ENCODE peak calls at places on chromosomes 6 and 20, in five cellular contexts. J is K562, Z is HCT116, S is H1, K is SK-N-SH. P is an unnamed sample.

GRCh38 chr20:8094415-8094818 is 37.6 kb upstream of the PLCB1 start:
- DNase-seq in J (no peak), K (no peak), Z (no peak), S (no peak), P (no peak)

GRCh38 chr6:88641178-88641903 is 322.1 kb downstream of the RNGTT start:
- DNase-seq in S (no peak), K (no peak), J (no peak), Z (no peak), P (no peak)

GRCh38 chr6:90000864-90001731 is 106.8 kb downstream of the GJA10 start:
- DNase-seq in Z (no peak), K (no peak), S (no peak), J (peak), P (no peak)

GRCh38 chr6:67854098-67854497 is 781.0 kb upstream of the ADGRB3 start:
- DNase-seq in K (no peak), S (no peak), Z (no peak), J (no peak), P (no peak)

GRCh38 chr6:166595061-166595780 is 8.7 kb upstream of the RAMACL start:
- DNase-seq in Z (no peak), K (no peak), J (no peak), S (no peak), P (no peak)

GRCh38 chr20:33765099-33765498 is 33.3 kb downstream of the ZNF341 start:
- DNase-seq in K (no peak), S (no peak), Z (no peak), J (no peak), P (no peak)

GRCh38 chr6:15213838-15214398 is 32.0 kb upstream of the JARID2 start:
- DNase-seq in S (no peak), K (no peak), Z (no peak), J (no peak), P (no peak)

GRCh38 chr6:112247275-112247674 is 7.1 kb downstream of the LAMA4 start:
- DNase-seq in J (no peak), K (no peak), Z (no peak), S (no peak), P (no peak)

GRCh38 chr6:53439556-53439955 is 90.8 kb upstream of the ELOVL5 start:
- DNase-seq in J (no peak), S (no peak), Z (no peak), K (no peak), P (no peak)

GRCh38 chr6:79230149-79230548 is 4.3 kb downstream of the HMGN3 start:
- DNase-seq in J (no peak), K (no peak), S (no peak), Z (no peak), P (peak)

GRCh38 chr6:90687751-90688380 is 101.0 kb upstream of the MAP3K7 start:
- DNase-seq in J (peak), Z (no peak), K (no peak), S (no peak), P (no peak)

GRCh38 chr6:124819340-124819739 is 142.9 kb upstream of the RNF217 start:
- DNase-seq in J (no peak), Z (no peak), S (no peak), K (no peak), P (no peak)

GRCh38 chr6:7062445-7063162 is 45.2 kb upstream of the RREB1 start:
- DNase-seq in J (no peak), Z (no peak), S (no peak), K (no peak), P (peak)

GRCh38 chr20:41456341-41456740 is 89.7 kb upstream of the EMILIN3 start:
- DNase-seq in J (no peak), Z (no peak), K (no peak), S (no peak), P (no peak)

GRCh38 chr6:122772724-122773123 is 6.8 kb upstream of the FABP7 start:
- DNase-seq in Z (no peak), S (no peak), J (no peak), K (no peak), P (peak)

GRCh38 chr6:142223938-142224337 is 76.9 kb downstream of the VTA1 start:
- DNase-seq in K (no peak), Z (no peak), S (no peak), J (no peak), P (no peak)

GRCh38 chr6:9404351-9405146 is 969.2 kb upstream of the SLC35B3 start:
- DNase-seq in J (no peak), Z (no peak), K (no peak), S (no peak), P (no peak)

GRCh38 chr20:23622839-23623343 is 14.9 kb downstream of the CST3 start:
- DNase-seq in S (no peak), Z (peak), K (no peak), J (peak), P (no peak)

GRCh38 chr6:2599817-2600216 is 150.9 kb downstream of the MYLK4 start:
- DNase-seq in Z (no peak), S (no peak), K (no peak), J (no peak), P (no peak)

GRCh38 chr6:50264995-50265571 is 215.4 kb upstream of the DEFB112 start:
- DNase-seq in J (peak), S (no peak), Z (no peak), K (peak), P (no peak)

GRCh38 chr6:121548146-121548545 is 112.7 kb downstream of the GJA1 start:
- DNase-seq in Z (no peak), K (no peak), S (no peak), J (no peak), P (no peak)

GRCh38 chr6:52077961-52078613 is 9.3 kb downstream of the PKHD1 start:
- DNase-seq in Z (no peak), S (no peak), J (no peak), K (no peak), P (no peak)

GRCh38 chr6:84763397-84764331 is 734 bp downstream of the TBX18 start:
- DNase-seq in J (peak), Z (peak), K (peak), S (peak), P (no peak)

GRCh38 chr6:1614767-1615650 is 5.3 kb downstream of the FOXC1 start:
- DNase-seq in Z (no peak), J (no peak), S (no peak), K (peak), P (no peak)

GRCh38 chr6:14738933-14739332 is 506.9 kb upstream of the JARID2 start:
- DNase-seq in Z (no peak), S (no peak), J (no peak), K (peak), P (no peak)

GRCh38 chr6:11229267-11230043 is 3.0 kb downstream of the NEDD9 start:
- DNase-seq in S (peak), J (no peak), K (no peak), Z (no peak), P (peak)

GRCh38 chr6:15457903-15458530 is 204.8 kb downstream of the DTNBP1 start:
- DNase-seq in K (no peak), Z (no peak), S (no peak), J (no peak), P (no peak)

GRCh38 chr6:81233990-81234389 is 518.5 kb downstream of the TENT5A start:
- DNase-seq in K (peak), J (no peak), S (no peak), Z (no peak), P (no peak)

GRCh38 chr6:11007715-11008608 is 36.1 kb downstream of the ELOVL2 start:
- DNase-seq in Z (peak), J (no peak), K (no peak), S (no peak), P (no peak)

GRCh38 chr20:12173333-12173732 is 255.6 kb downstream of the BTBD3 start:
- DNase-seq in J (no peak), S (no peak), K (no peak), Z (no peak), P (no peak)

GRCh38 chr6:33592595-33593413 is 12.7 kb upstream of the BAK1 start:
- DNase-seq in S (peak), K (no peak), Z (no peak), J (no peak), P (peak)

GRCh38 chr6:123940551-123940950 is 136.9 kb downstream of the NKAIN2 start:
- DNase-seq in K (no peak), J (no peak), Z (no peak), S (no peak), P (no peak)

GRCh38 chr20:3706774-3707507 is 5.5 kb downstream of the SIGLEC1 start:
- DNase-seq in K (no peak), S (no peak), Z (no peak), J (no peak), P (no peak)
- TF ChIP-seq JUND in K (no peak), S (no peak), Z (no peak), J (no peak), P (no peak)

GRCh38 chr6:17998442-17998841 is 11.0 kb upstream of the KIF13A start:
- DNase-seq in S (no peak), Z (no peak), K (no peak), J (no peak), P (peak)
- TF ChIP-seq JUND in S (no peak), Z (peak), K (no peak), J (peak), P (no peak)

DNA sequence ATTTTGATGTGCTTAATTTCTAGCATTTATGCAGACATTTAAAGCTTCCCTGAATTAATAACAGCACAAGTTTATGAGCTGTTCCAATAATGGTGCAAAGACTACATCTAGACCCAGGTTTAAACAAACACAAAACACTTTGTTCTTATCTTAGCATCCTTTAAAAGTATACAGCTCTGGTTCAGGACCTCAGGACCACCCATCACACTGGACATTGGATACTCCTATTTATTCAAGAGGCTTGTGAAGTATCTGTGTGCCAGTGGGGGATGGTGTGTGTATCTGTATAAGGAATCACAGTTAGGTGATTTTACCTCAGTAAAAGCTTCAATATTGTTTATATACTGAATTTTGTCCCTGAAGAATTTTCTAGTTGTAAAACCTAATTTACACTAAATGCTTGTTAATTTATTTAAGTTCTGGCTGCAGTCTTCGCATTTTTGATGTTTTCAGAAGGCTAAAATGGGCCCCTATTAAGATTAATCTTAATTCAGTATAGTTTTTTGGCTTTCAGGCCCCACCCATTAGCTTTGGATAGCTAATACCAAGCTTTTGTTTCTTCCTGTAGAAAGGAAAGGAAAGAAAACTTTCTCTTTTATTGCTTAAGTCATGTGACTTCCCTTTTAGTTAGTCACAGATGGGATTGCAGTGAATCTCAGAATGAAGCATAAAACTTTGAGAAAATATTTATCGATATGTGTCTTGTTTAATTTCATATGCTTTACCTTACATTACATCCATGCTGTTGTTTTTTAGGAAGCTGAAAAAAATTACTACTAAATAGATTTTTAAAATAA is 13.1 kb downstream of the LIN28B start:
- DNase-seq in J (no peak), S (no peak), Z (no peak), K (no peak), P (no peak)
- TF ChIP-seq JUND in J (no peak), S (no peak), Z (no peak), K (no peak), P (no peak)

DNA sequence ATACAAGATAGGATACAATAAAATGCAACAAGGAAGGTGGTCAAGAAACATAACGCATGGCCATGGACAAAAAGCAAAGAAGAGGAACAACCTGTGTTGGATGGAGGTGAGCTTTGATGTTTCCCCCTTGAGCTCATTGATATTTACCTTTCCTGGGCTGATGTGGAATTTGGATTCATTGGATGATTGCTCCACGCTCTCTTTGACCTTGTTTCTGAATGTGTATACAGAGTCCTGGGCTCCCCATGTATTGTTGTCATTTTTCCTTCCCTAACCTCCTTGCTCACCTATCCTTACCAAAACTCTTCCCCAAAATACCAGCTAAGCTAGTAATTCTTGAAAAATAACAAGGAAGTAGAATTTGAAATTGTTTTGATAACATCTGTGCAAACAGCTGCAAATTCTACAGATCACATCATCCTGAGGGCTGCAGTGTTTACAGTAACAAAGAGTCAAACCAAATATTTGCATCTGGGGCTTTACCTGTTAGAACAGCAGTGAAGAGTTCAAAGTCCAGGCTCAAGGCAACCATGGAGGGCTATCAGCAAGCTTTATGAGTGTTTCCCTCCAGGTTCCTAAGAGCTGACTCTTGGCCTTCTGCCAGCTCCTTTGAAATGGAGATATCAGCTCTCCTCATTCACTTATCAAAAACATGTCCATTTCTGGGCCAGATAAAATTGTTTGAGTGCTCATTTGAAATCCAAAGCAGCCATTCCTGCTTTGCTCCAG is 214.3 kb upstream of the MARCKS start:
- DNase-seq in Z (no peak), S (no peak), J (peak), K (peak), P (no peak)
- TF ChIP-seq JUND in Z (no peak), S (no peak), J (no peak), K (no peak), P (peak)

GRCh38 chr6:138728672-138729071 is 44.9 kb upstream of the CCDC28A start:
- DNase-seq in Z (no peak), S (no peak), K (no peak), J (no peak), P (no peak)
- TF ChIP-seq JUND in Z (no peak), S (no peak), K (no peak), J (no peak), P (no peak)

GRCh38 chr6:99348220-99348822 is 1.2 kb downstream of the FAXC start:
- DNase-seq in Z (no peak), J (no peak), K (peak), S (no peak), P (no peak)
- TF ChIP-seq JUND in Z (no peak), J (no peak), K (no peak), S (no peak), P (no peak)

DNA sequence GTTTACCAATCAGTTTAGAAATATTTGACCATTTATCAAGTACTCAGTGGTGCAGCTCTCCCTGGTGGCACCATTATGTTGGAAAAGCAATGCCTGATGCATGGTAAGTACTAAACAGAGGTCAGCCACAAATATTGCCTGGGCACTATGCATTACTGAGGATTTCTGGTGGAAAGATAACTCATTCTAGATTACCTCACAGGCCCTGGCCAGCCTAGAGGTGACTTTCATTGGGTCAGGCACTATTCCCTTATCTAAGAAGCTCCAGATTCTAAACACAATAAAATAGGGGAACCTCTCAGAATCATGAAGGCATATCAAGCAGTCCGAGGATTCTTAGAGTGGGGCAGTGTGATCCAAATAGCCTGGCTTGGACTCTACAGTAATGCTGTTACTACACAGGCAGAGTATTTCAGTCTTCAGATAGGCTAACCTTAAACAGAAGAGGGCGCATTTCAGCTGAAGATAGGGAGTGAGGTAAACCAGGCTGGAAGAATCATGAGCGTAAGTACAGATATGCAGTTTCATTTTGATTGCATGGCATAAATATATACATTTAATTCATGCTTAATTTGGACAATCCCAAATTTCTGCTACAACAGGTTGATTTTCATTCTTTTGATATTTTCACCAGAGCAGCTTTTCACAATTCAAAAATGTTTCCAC is 12.1 kb downstream of the LGSN start:
- DNase-seq in S (no peak), K (peak), Z (peak), J (peak), P (peak)
- TF ChIP-seq JUND in S (no peak), K (no peak), Z (no peak), J (no peak), P (no peak)

GRCh38 chr6:5998741-5999687 is 7.7 kb downstream of the NRN1 start:
- DNase-seq in Z (no peak), K (peak), J (no peak), S (peak), P (no peak)
- TF ChIP-seq JUND in Z (no peak), K (no peak), J (no peak), S (no peak), P (no peak)

GRCh38 chr20:47274449-47275108 is 81.9 kb downstream of the ZMYND8 start:
- DNase-seq in S (no peak), K (no peak), Z (peak), J (peak), P (no peak)

GRCh38 chr20:47271216-47271615 is 85.3 kb downstream of the ZMYND8 start:
- DNase-seq in J (no peak), K (no peak), Z (no peak), S (no peak), P (no peak)

GRCh38 chr20:47272893-47273590 is 83.5 kb downstream of the ZMYND8 start:
- DNase-seq in S (peak), K (peak), Z (peak), J (peak), P (peak)

GRCh38 chr20:47275548-47275947 is 81.0 kb downstream of the ZMYND8 start:
- DNase-seq in S (no peak), Z (no peak), K (no peak), J (no peak), P (no peak)

GRCh38 chr20:47273591-47274235 is 82.8 kb downstream of the ZMYND8 start:
- DNase-seq in Z (no peak), S (no peak), J (no peak), K (no peak), P (no peak)
- TF ChIP-seq JUND in Z (no peak), S (no peak), J (no peak), K (no peak), P (no peak)

GRCh38 chr20:17638835-17639407 is 43.1 kb downstream of the RRBP1 start:
- DNase-seq in S (no peak), J (no peak), K (no peak), Z (no peak), P (no peak)
- TF ChIP-seq JUND in S (no peak), J (no peak), K (no peak), Z (no peak), P (no peak)